ENCODE peak calls at places on chromosome 18, in four cellular contexts. Y is astrocyte of the spinal cord; T is SHP77; P is activated naive CD8-positive, alpha-beta T cell treated with anti-CD3 and anti-CD28 coated beads, Interleukin-2, amount 10 ng/mL, durations not matched to agents 7 days and 5 days. F is an unnamed sample.

GRCh38 chr18:8806798-8807501 is 101.6 kb downstream of the MTCL1 start:
- DNase-seq in Y (no peak), T (no peak), P (no peak), F (no peak)

GRCh38 chr18:3093624-3094354 is 80.8 kb upstream of the LPIN2 start:
- DNase-seq in Y (no peak), T (no peak), P (no peak), F (peak)

GRCh38 chr18:76518543-76519155 is 23.6 kb upstream of the ZNF516 start:
- DNase-seq in Y (peak), T (no peak), P (no peak), F (no peak)

GRCh38 chr18:23331091-23331920 is 121.8 kb upstream of the RIOK3 start:
- DNase-seq in Y (no peak), T (no peak), P (no peak), F (no peak)

GRCh38 chr18:68035709-68036522 is 519.4 kb upstream of the DSEL start:
- DNase-seq in Y (peak), T (no peak), P (no peak), F (no peak)

GRCh38 chr18:75127143-75128021 is 81.6 kb downstream of the PTGR3 start:
- DNase-seq in Y (no peak), T (no peak), P (no peak), F (peak)

GRCh38 chr18:11927497-11927896 is 19.4 kb upstream of the MPPE1 start:
- DNase-seq in Y (no peak), T (no peak), P (no peak), F (no peak)

GRCh38 chr18:55479656-55480420 is 108.2 kb downstream of the TCF4 start:
- DNase-seq in Y (no peak), T (no peak), P (no peak), F (no peak)

GRCh38 chr18:62125702-62126101 is 61.2 kb downstream of the PIGN start:
- DNase-seq in Y (no peak), T (no peak), P (no peak), F (no peak)

GRCh38 chr18:21270453-21270852 is 28.4 kb downstream of the GREB1L start:
- DNase-seq in Y (peak), T (no peak), P (no peak), F (peak)

GRCh38 chr18:3248062-3248669 is 565 bp downstream of the MYL12A start:
- DNase-seq in Y (peak), T (no peak), P (no peak), F (peak)

GRCh38 chr18:3012306-3012919 is 531 bp downstream of the LPIN2 start:
- DNase-seq in Y (peak), T (no peak), P (peak), F (peak)

GRCh38 chr18:79883461-79884295 is 67.8 kb downstream of the SLC66A2 start:
- DNase-seq in Y (no peak), T (no peak), P (peak), F (no peak)

GRCh38 chr18:13147146-13147545 is 71.4 kb upstream of the LDLRAD4 start:
- DNase-seq in Y (no peak), T (peak), P (no peak), F (no peak)

GRCh38 chr18:44974174-44974573 is 293.5 kb downstream of the SETBP1 start:
- DNase-seq in Y (no peak), T (no peak), P (no peak), F (no peak)

GRCh38 chr18:31683106-31683505 is 1.3 kb downstream of the B4GALT6 start:
- DNase-seq in Y (no peak), T (no peak), P (no peak), F (no peak)

F was measured in M059J.